ENCODE peak calls at places on chromosomes 5 and 9, in ten cellular contexts. G, F, I, A, D, J, M, Z, P and X are unnamed samples.
A peak's percentile ranks its signal among the peaks of the same experiment; 100 is the strongest.

GRCh38 chr9:79256691-79257213 is 315.0 kb upstream of the TLE4 start:
- DNase-seq in G (no peak), F (no peak), I (no peak), A (no peak), D (peak; percentile 90), J (no peak), M (no peak), Z (no peak), P (no peak), X (no peak)

GRCh38 chr5:8895599-8895998 is 650.3 kb downstream of the SEMA5A start:
- DNase-seq in G (no peak), F (no peak), I (no peak), A (no peak), D (no peak), J (no peak), M (no peak), Z (no peak), P (no peak), X (no peak)

GRCh38 chr9:114100536-114100935 is 1.4 kb upstream of the KIF12 start:
- DNase-seq in G (no peak), F (no peak), I (no peak), A (no peak), D (no peak), J (no peak), M (no peak), Z (no peak), P (no peak), X (no peak)

GRCh38 chr9:38278931-38279532 is 113.5 kb upstream of the ALDH1B1 start:
- DNase-seq in G (no peak), F (no peak), I (no peak), A (no peak), D (no peak), J (no peak), M (no peak), Z (no peak), P (no peak), X (no peak)

GRCh38 chr5:1855573-1855972 is 27.2 kb downstream of the IRX4 start:
- DNase-seq in G (no peak), F (no peak), I (no peak), A (no peak), D (no peak), J (no peak), M (no peak), Z (no peak), P (no peak), X (no peak)

GRCh38 chr5:14831006-14831338 is 40.6 kb downstream of the ANKH start:
- DNase-seq in G (no peak), F (no peak), I (no peak), A (no peak), D (no peak), J (no peak), M (no peak), Z (no peak), P (no peak), X (no peak)

GRCh38 chr5:149453618-149454415 is 74.7 kb upstream of the IL17B start:
- DNase-seq in G (no peak), F (no peak), I (no peak), A (no peak), D (no peak), J (no peak), M (no peak), Z (no peak), P (no peak), X (no peak)

GRCh38 chr5:157049605-157050004 is 9.3 kb downstream of the HAVCR1 start:
- DNase-seq in G (no peak), F (no peak), I (no peak), A (no peak), D (peak; percentile 85), J (no peak), M (peak; percentile 37), Z (no peak), P (peak; percentile 10), X (no peak)

GRCh38 chr5:137564475-137564961 is 65.4 kb upstream of the SPOCK1 start:
- DNase-seq in G (no peak), F (no peak), I (no peak), A (no peak), D (no peak), J (no peak), M (no peak), Z (no peak), P (no peak), X (no peak)

GRCh38 chr5:77015938-77016569 is 14.2 kb upstream of the AGGF1 start:
- DNase-seq in G (no peak), F (no peak), I (no peak), A (no peak), D (peak; percentile 31), J (no peak), M (no peak), Z (no peak), P (peak; percentile 57), X (peak; percentile 68)

GRCh38 chr5:75335952-75336624 is 932 bp upstream of the HMGCR start:
- DNase-seq in G (no peak), F (no peak), I (no peak), A (no peak), D (peak; percentile 52), J (peak; percentile 61), M (peak; percentile 54), Z (no peak), P (peak; percentile 73), X (peak; percentile 79)

GRCh38 chr5:160165137-160166068 is 46.2 kb upstream of the PWWP2A start:
- DNase-seq in G (no peak), F (peak; percentile 93), I (peak; percentile 96), A (peak; percentile 75), D (peak; percentile 97), J (peak; percentile 95), M (peak; percentile 79), Z (peak; percentile 87), P (peak; percentile 95), X (peak; percentile 97)

GRCh38 chr5:177310757-177311173 is 933 bp downstream of the MXD3 start:
- DNase-seq in G (peak; percentile 60), F (peak; percentile 54), I (no peak), A (peak; percentile 88), D (no peak), J (peak; percentile 62), M (peak; percentile 65), Z (no peak), P (no peak), X (no peak)

DNA sequence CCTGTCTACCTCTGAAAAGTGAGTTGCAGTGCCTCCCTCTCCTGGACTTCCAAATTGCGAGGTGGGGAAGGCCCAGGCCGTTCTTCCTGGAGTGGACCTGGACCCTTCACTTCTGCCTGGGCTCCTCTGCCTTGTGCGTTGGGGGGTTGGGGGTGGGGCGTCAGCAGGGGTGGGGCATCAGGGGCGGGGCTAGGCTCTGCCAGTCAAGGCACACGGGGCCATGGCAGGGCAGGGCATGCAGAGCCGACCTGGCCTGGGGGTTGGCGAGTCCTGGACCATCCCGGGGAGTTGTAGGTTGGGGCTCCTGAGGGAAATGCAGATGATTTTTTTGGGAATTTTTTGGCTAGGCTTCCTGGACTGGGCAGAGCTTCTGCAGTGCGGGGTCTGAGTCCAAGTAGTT is 87.1 kb downstream of the EHMT1 start:
- DNase-seq in G (no peak), F (no peak), I (no peak), A (no peak), D (no peak), J (no peak), M (peak; percentile 86), Z (no peak), P (no peak), X (no peak)
- H3K27me3 ChIP-seq in G (no peaks in the 10 kb centered on the region), F (no peaks in the 10 kb centered on the region), I (no peaks in the 10 kb centered on the region), A (no peaks in the 10 kb centered on the region), D (no peaks in the 10 kb centered on the region), J (no peaks in the 10 kb centered on the region), M (no peaks in the 10 kb centered on the region), Z (no peaks in the 10 kb centered on the region), P (no peaks in the 10 kb centered on the region), X (no peaks in the 10 kb centered on the region)

GRCh38 chr5:132592521-132592920 is 35.7 kb downstream of the RAD50 start:
- DNase-seq in G (no peak), F (no peak), I (no peak), A (no peak), D (no peak), J (no peak), M (no peak), Z (no peak), P (no peak), X (peak; percentile 3)

GRCh38 chr5:132591140-132591539 is 34.4 kb downstream of the RAD50 start:
- DNase-seq in G (no peak), F (no peak), I (no peak), A (no peak), D (no peak), J (no peak), M (no peak), Z (no peak), P (peak; percentile 3), X (peak; percentile 18)

GRCh38 chr5:132594170-132594569 is 37.4 kb downstream of the RAD50 start:
- DNase-seq in G (no peak), F (no peak), I (no peak), A (no peak), D (no peak), J (no peak), M (no peak), Z (no peak), P (no peak), X (no peak)

GRCh38 chr5:132595624-132596023 is 38.8 kb downstream of the RAD50 start:
- DNase-seq in G (no peak), F (no peak), I (no peak), A (no peak), D (no peak), J (no peak), M (no peak), Z (no peak), P (no peak), X (no peak)
- H3K36me3 ChIP-seq in G (peaks cover 17% of the 10 kb centered on the region), F (peaks cover 9% of the 10 kb centered on the region), I (peaks cover 6% of the 10 kb centered on the region), A (peaks cover 41% of the 10 kb centered on the region), D (no peaks in the 10 kb centered on the region), J (peaks cover 35% of the 10 kb centered on the region), M (peaks cover 10% of the 10 kb centered on the region), Z (peaks cover 96% of the 10 kb centered on the region), P (peaks cover 47% of the 10 kb centered on the region), X (peaks cover 85% of the 10 kb centered on the region)

DNA sequence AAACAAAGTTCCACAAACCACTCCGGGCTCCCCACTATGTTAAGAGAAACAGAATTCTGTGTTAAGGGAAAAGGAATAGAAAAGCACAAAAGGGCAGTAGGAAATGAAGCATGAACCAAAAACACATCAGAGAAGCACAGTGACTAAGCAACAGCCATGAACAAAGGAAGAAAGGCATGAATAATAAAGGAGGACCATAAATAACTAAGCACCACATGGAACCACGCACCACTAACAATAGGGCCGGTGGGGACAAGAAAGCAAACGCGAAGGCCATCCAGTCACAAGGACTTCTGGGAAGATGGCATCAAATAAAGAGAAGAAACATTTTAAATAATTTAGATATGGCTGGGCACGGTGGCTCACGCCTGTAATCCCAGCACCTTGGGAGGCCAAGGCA is 18.0 kb downstream of the PRUNE2 start:
- DNase-seq in G (no peak), F (no peak), I (no peak), A (no peak), D (no peak), J (no peak), M (no peak), Z (no peak), P (no peak), X (no peak)
- H3K4me3 ChIP-seq in G (peak overlapping the region; percentile 20), F (no peak overlapping the region), I (no peak overlapping the region), A (no peak overlapping the region), D (no peak overlapping the region), J (no peak overlapping the region), M (no peak overlapping the region), Z (no peak overlapping the region), P (no peak overlapping the region), X (no peak overlapping the region)

DNA sequence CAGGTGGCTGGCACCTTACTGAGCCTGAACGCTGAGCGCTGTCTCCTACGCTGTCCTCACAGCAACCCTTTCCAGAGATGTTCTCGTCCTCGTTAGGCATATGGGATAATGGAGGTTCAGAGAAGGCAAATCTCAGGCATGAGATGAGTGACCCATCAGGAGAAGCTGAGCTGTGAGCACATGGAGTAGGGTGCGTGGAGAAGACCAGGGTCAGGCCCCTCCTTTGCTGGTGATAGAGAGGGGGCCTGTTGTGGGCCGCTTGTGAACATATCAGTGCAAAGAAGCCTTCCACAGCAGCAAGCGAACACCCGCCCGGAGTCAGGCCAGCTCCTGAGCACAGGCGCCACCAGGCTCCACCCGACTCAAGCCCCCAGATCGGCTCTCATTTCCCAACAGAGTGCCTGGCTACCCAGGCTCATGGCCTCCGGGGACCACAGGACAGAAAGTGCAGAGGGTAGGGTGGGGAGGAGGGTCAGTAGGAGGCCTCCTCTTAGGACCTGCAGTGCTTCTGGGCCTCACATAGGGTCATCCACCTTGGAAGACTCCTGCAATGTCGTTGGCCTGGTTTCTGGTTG is 15.0 kb upstream of the TIFAB start:
- DNase-seq in G (no peak), F (no peak), I (peak; percentile 26), A (peak; percentile 38), D (no peak), J (peak; percentile 57), M (peak; percentile 47), Z (no peak), P (no peak), X (no peak)
- H3K27me3 ChIP-seq in G (peaks cover 4% of the 10 kb centered on the region), F (peaks cover 19% of the 10 kb centered on the region), I (no peaks in the 10 kb centered on the region), A (peaks cover 12% of the 10 kb centered on the region), D (peaks cover 47% of the 10 kb centered on the region), J (no peaks in the 10 kb centered on the region), M (peaks cover 67% of the 10 kb centered on the region), Z (peaks cover 100% of the 10 kb centered on the region), P (no peaks in the 10 kb centered on the region), X (peaks cover 71% of the 10 kb centered on the region)